ENCODE peak calls at places on chromosomes 6 and 20, in nine cellular contexts. F, I, U, D, T, A, H, C and E are unnamed samples.

GRCh38 chr20:34772437-34772836 is 53.0 kb downstream of the NCOA6 start:
- DNase-seq in F (no peak), I (no peak), U (no peak), D (no peak), T (no peak), A (no peak), H (no peak), C (no peak), E (no peak)

GRCh38 chr6:46876126-46876525 is 45.6 kb downstream of the ADGRF5 start:
- DNase-seq in F (no peak), I (peak), U (peak), D (no peak), T (peak), A (no peak), H (no peak), C (no peak), E (no peak)

GRCh38 chr20:1942486-1943266 is 47.5 kb downstream of the SIRPA start:
- DNase-seq in F (no peak), I (no peak), U (no peak), D (no peak), T (no peak), A (no peak), H (no peak), C (no peak), E (no peak)

GRCh38 chr6:106077170-106077569 is 9.0 kb upstream of the PRDM1 start:
- DNase-seq in F (no peak), I (no peak), U (no peak), D (no peak), T (no peak), A (no peak), H (no peak), C (no peak), E (no peak)

GRCh38 chr6:34474754-34475153 is 8.9 kb downstream of the PACSIN1 start:
- DNase-seq in F (no peak), I (no peak), U (no peak), D (no peak), T (no peak), A (no peak), H (no peak), C (no peak), E (no peak)

GRCh38 chr6:165876568-165876967 is 213.5 kb upstream of the PDE10A start:
- DNase-seq in F (no peak), I (peak), U (peak), D (no peak), T (peak), A (no peak), H (no peak), C (peak), E (no peak)

GRCh38 chr6:39077882-39078594 is 29.5 kb downstream of the GLP1R start:
- DNase-seq in F (no peak), I (no peak), U (no peak), D (no peak), T (no peak), A (no peak), H (no peak), C (no peak), E (no peak)

GRCh38 chr20:3563548-3564177 is 92.8 kb downstream of the ATRN start:
- DNase-seq in F (peak), I (peak), U (peak), D (peak), T (peak), A (peak), H (no peak), C (peak), E (no peak)

GRCh38 chr6:168132531-168133184 is 53.6 kb upstream of the FRMD1 start:
- DNase-seq in F (no peak), I (peak), U (peak), D (peak), T (peak), A (no peak), H (peak), C (peak), E (no peak)

GRCh38 chr6:25174678-25175077 is 104.5 kb upstream of the CARMIL1 start:
- DNase-seq in F (no peak), I (no peak), U (no peak), D (no peak), T (no peak), A (no peak), H (no peak), C (no peak), E (no peak)

GRCh38 chr6:141401851-141402250 is 730.9 kb upstream of the GJE1 start:
- DNase-seq in F (no peak), I (peak), U (no peak), D (no peak), T (no peak), A (no peak), H (no peak), C (peak), E (no peak)

GRCh38 chr6:34615574-34616229 is 59.6 kb upstream of the SPDEF start:
- DNase-seq in F (no peak), I (no peak), U (no peak), D (no peak), T (no peak), A (no peak), H (no peak), C (no peak), E (no peak)

GRCh38 chr20:41408986-41409385 is 42.4 kb upstream of the EMILIN3 start:
- DNase-seq in F (no peak), I (no peak), U (no peak), D (peak), T (no peak), A (no peak), H (no peak), C (peak), E (no peak)

GRCh38 chr20:10915815-10916214 is 242.0 kb upstream of the JAG1 start:
- DNase-seq in F (no peak), I (no peak), U (no peak), D (no peak), T (no peak), A (no peak), H (no peak), C (no peak), E (no peak)